ENCODE peak calls at places on chromosomes 2 and 18, in five cellular contexts. M is tibial artery, S is aorta, D is Karpas-422, H is trophoblast cell. Q is an unnamed sample. For H3K27me3, the result is how much of the 10 kb centered on the place peaks cover.

GRCh38 chr2:23400703-23401102 is 15.7 kb downstream of the KLHL29 start:
- DNase-seq in M (no peak), H (peak), D (no peak), S (no peak), Q (no peak)

GRCh38 chr2:126220336-126220735 is 435.6 kb upstream of the GYPC start:
- DNase-seq in H (peak), D (no peak), S (no peak), M (no peak), Q (peak)

GRCh38 chr2:219572237-219573001 is at the start of gene INHA:
- DNase-seq in D (no peak), H (peak), S (no peak), M (no peak), Q (no peak)

GRCh38 chr2:88626171-88627054 is 851 bp downstream of the EIF2AK3 start:
- DNase-seq in H (peak), D (peak), M (no peak), S (peak), Q (peak)

GRCh38 chr2:217437289-217437688 is 565.5 kb downstream of the TNS1 start:
- DNase-seq in M (peak), H (no peak), S (peak), D (no peak), Q (no peak)

GRCh38 chr2:112714836-112715631 is 5.8 kb upstream of the NT5DC4 start:
- DNase-seq in D (no peak), S (no peak), M (no peak), H (peak), Q (no peak)

GRCh38 chr2:148209598-148209997 is 188.7 kb downstream of the MBD5 start:
- DNase-seq in H (no peak), M (no peak), S (no peak), D (peak), Q (peak)

GRCh38 chr2:58484201-58484600 is 243.1 kb upstream of the FANCL start:
- DNase-seq in M (no peak), D (no peak), S (no peak), H (peak), Q (no peak)

GRCh38 chr2:28209312-28209711 is 183.3 kb upstream of the FOSL2 start:
- DNase-seq in H (peak), M (no peak), D (no peak), S (no peak), Q (no peak)

GRCh38 chr18:8849696-8850095 is 144.3 kb downstream of the MTCL1 start:
- DNase-seq in M (no peak), D (no peak), S (no peak), H (no peak), Q (no peak)

GRCh38 chr18:62339106-62339988 is 14.2 kb downstream of the TNFRSF11A start:
- DNase-seq in M (no peak), D (no peak), H (peak), S (peak), Q (peak)

GRCh38 chr2:1726558-1726957 is 17.8 kb downstream of the PXDN start:
- DNase-seq in D (no peak), S (no peak), M (no peak), H (peak), Q (no peak)

GRCh38 chr2:201139836-201140599 is 24.1 kb downstream of the CFLAR start:
- DNase-seq in S (no peak), H (peak), D (no peak), M (no peak), Q (no peak)

GRCh38 chr2:173343921-173344320 is 10.8 kb upstream of the CDCA7 start:
- DNase-seq in D (no peak), H (peak), M (no peak), S (no peak), Q (no peak)

GRCh38 chr18:78448106-78448505 is 531.5 kb upstream of the SALL3 start:
- DNase-seq in D (peak), H (no peak), M (no peak), S (no peak), Q (peak)

GRCh38 chr2:19532797-19533196 is 174.4 kb upstream of the OSR1 start:
- DNase-seq in H (peak), M (no peak), D (no peak), S (no peak), Q (no peak)

GRCh38 chr2:159026170-159026569 is 57.7 kb downstream of the TANC1 start:
- DNase-seq in M (no peak), D (no peak), H (no peak), S (no peak), Q (no peak)

GRCh38 chr2:36785179-36785795 is 88.8 kb downstream of the VIT start:
- DNase-seq in H (peak), S (no peak), D (peak), M (no peak), Q (peak)

GRCh38 chr18:1998121-1998520 is 573.2 kb downstream of the METTL4 start:
- DNase-seq in S (no peak), D (no peak), H (no peak), M (no peak), Q (no peak)
- H3K27me3 ChIP-seq in S (under half), D (under half), H (under half), M (under half), Q (under half)

GRCh38 chr18:71131918-71132317 is 843.1 kb downstream of the SOCS6 start:
- DNase-seq in D (no peak), S (no peak), M (no peak), H (no peak), Q (no peak)

GRCh38 chr18:71136487-71136886 is 847.6 kb downstream of the SOCS6 start:
- DNase-seq in D (no peak), S (no peak), M (no peak), H (no peak), Q (no peak)

GRCh38 chr18:71130351-71130750 is 841.5 kb downstream of the SOCS6 start:
- DNase-seq in H (no peak), S (no peak), D (no peak), M (no peak), Q (no peak)

GRCh38 chr18:71134122-71134521 is 845.3 kb downstream of the SOCS6 start:
- DNase-seq in S (no peak), D (no peak), M (no peak), H (no peak), Q (no peak)
- H3K27me3 ChIP-seq in S (under half), D (under half), M (under half), H (under half), Q (under half)

GRCh38 chr2:120468136-120468535 is 122.2 kb downstream of the INHBB start:
- DNase-seq in M (peak), S (peak), H (no peak), D (no peak), Q (no peak)

GRCh38 chr2:120470717-120471060 is 124.8 kb downstream of the INHBB start:
- DNase-seq in S (peak), H (peak), D (no peak), M (peak), Q (no peak)

GRCh38 chr2:120471166-120471565 is 125.2 kb downstream of the INHBB start:
- DNase-seq in M (peak), H (no peak), S (no peak), D (no peak), Q (no peak)

GRCh38 chr2:120470041-120470716 is 124.2 kb downstream of the INHBB start:
- DNase-seq in D (no peak), M (peak), H (peak), S (peak), Q (no peak)

DNA sequence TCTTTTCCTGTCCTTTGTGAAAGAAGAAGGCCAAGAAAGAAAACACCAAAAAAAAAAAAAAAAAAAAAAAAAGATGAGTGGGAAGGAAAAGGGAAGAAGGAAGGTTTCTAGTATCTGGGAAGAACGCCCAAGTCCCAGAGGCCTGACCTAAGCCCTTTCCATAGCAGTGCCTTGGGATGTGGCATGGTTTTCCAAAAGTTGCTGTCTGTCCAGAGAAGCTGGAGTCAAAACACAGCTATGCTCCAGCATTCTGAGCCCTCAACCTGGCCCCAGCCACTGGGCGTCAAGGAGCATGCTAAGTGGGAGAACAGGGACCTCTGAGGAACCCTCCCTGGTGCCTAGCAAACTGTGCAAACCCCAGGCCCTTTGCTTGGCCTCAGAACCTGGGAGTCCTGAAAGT is 123.5 kb downstream of the INHBB start:
- DNase-seq in D (no peak), H (no peak), S (peak), M (peak), Q (no peak)
- H3K27me3 ChIP-seq in D (under half), H (under half), S (under half), M (under half), Q (under half)

GRCh38 chr2:170815311-170815710 is 1.4 kb upstream of the GAD1 start:
- DNase-seq in D (no peak), S (no peak), M (no peak), H (no peak), Q (no peak)

GRCh38 chr2:170814551-170815245 is 2.0 kb upstream of the GAD1 start:
- DNase-seq in M (no peak), D (no peak), S (no peak), H (no peak), Q (peak)

GRCh38 chr2:170815746-170816498 is 765 bp upstream of the GAD1 start:
- DNase-seq in D (peak), H (peak), M (peak), S (no peak), Q (peak)

GRCh38 chr2:170812716-170813585 is 3.7 kb upstream of the GAD1 start:
- DNase-seq in S (no peak), M (no peak), D (peak), H (peak), Q (peak)

DNA sequence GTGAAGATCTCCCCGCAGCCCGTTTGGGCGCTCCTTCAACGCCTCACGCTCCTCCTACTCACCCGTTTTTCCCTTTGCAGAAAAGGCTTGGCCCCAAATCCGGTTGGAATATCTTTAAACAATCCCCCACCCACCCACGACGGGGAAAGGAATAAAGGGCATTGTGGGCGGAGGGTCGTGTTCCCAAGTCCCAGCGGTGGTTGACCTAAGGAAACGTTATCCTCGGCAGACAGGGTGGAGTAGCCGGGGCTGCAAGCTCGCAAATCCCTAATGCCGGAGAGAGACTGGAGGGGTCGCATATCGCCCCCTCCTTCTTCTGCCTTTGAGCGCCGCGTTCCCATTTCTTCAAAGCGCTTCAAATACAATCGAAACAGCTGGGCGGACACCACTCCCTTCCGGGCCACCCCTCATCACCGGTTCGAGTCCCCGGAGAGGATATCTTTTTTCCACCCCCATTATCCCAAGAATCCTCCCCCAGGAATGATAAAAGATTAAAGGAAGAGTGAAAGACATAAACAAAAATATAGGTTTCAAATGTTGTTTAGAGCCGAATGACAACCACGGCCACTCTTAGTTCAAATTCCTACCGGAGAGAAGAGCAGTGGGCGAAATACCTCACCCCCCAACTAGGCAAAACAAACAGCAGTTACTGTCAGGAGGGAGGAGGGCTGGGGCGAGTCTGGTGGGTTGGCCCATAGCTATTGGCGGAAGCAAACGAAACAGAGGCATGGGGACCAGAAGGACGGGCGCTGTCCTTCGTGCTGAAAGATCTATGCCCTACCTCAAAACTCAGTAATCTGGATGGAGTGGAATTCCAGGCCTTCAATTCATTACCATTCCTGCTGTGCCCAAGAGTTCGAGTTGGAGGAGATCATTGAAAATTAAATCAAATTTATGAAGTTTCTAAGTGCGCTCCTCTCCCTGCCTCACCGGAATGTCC is 2.8 kb upstream of the GAD1 start:
- DNase-seq in M (no peak), S (no peak), H (peak), D (no peak), Q (peak)
- H3K27me3 ChIP-seq in M (under half), S (under half), H (under half), D (under half), Q (under half)

GRCh38 chr2:70549962-70550361 is 3.7 kb downstream of the TGFA start:
- DNase-seq in H (no peak), S (no peak), M (no peak), D (no peak), Q (no peak)

GRCh38 chr2:70546885-70547284 is 6.7 kb downstream of the TGFA start:
- DNase-seq in D (no peak), H (no peak), S (no peak), M (no peak), Q (no peak)

GRCh38 chr2:70546376-70546775 is 7.2 kb downstream of the TGFA start:
- DNase-seq in D (no peak), M (no peak), S (no peak), H (no peak), Q (no peak)

GRCh38 chr2:70549064-70549710 is 4.4 kb downstream of the TGFA start:
- DNase-seq in S (no peak), H (no peak), M (no peak), D (no peak), Q (no peak)

DNA sequence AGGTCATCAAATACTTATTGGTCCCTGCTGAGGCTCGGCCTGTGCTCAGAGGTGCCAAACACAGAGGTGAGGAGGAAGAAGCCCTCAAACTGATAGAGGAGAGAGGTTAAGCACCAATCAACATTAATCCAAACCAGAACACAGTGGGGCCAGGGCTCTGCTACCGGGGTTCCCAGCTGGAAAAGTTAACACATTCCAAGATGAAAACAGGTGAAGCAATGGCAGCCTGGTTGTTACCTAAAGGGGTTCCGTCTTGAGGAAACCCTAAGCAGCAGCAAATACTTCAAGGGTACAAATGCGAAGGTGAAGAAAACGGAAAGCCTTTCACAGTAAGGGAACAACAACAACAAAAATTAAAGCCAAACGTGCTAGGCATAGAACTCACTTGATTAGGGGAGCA is 5.4 kb downstream of the TGFA start:
- DNase-seq in S (no peak), H (no peak), D (no peak), M (no peak), Q (no peak)
- H3K27me3 ChIP-seq in S (under half), H (under half), D (under half), M (under half), Q (under half)

GRCh38 chr2:238161291-238162051 is 2.7 kb downstream of the ERFE start:
- DNase-seq in D (no peak), M (peak), H (no peak), S (peak), Q (no peak)

GRCh38 chr2:238158018-238158806 is 558 bp upstream of the ERFE start:
- DNase-seq in S (peak), H (no peak), M (no peak), D (no peak), Q (no peak)

GRCh38 chr2:238158807-238159539 is at the start of gene ERFE:
- DNase-seq in D (peak), S (peak), M (no peak), H (peak), Q (peak)

GRCh38 chr2:238160206-238161129 is 1.7 kb downstream of the ERFE start:
- DNase-seq in S (peak), H (no peak), M (peak), D (peak), Q (peak)

DNA sequence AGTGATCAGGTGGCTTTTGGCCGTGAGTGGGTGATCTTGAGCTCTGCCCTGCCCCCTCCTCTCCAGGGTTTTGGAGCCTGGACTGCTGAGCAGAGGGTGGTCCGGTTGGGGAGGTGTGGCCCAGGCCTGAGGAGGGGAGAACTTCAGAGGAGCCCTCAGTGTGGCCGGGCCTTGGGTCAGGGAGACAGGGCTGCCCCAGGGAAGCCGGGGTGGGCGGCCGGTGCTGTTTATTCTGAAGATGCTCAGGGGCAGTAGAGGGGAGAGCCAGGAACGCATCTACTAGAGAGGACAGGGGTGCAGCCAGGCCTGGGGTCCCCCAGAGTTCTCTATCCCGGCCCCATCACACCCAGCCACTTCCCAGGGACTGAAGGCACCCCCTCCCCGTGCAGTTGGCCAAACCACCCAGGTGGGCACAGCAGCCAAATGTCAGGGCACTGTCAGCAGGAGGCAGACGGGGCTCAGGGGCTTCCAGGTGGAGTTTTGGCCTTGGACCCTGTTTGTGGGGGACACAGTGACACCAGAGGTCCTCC is 971 bp downstream of the ERFE start:
- DNase-seq in S (peak), H (no peak), D (no peak), M (no peak), Q (no peak)
- H3K27me3 ChIP-seq in S (under half), H (under half), D (under half), M (under half), Q (under half)

GRCh38 chr2:232477751-232478510 is 9.7 kb downstream of the ECEL1 start:
- DNase-seq in M (peak), S (peak), D (no peak), H (no peak), Q (peak)
- H3K27me3 ChIP-seq in M (under half), S (under half), D (under half), H (under half), Q (under half)

DNA sequence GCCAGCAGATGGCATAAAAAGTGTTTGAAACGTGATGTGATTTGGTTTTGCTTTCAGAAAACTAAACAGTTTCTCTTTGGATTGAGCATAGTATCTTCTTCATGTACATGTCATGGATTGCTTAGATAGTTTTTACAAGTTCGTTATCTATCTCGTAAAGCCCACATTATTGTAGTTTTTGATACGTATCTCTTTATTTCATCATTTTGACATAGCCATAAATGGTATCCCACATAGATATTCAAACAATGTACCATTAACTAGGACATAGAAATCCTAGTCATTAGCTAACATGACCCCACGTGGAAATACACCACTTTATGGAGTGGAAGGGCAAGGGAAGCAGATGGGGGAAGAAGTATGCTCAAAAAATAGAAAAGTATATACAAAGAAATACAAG is 93.6 kb downstream of the MAP2 start:
- DNase-seq in H (peak), S (no peak), M (no peak), D (no peak), Q (no peak)
- H3K27me3 ChIP-seq in H (under half), S (under half), M (under half), D (under half), Q (under half)

GRCh38 chr2:222057249-222058073 is 241.3 kb downstream of the PAX3 start:
- DNase-seq in D (peak), S (no peak), M (no peak), H (peak), Q (peak)
- H3K27me3 ChIP-seq in D (under half), S (under half), M (under half), H (under half), Q (under half)